ENCODE peak calls at places on chromosome 4, in four cellular contexts. One of them, this sample, is unnamed. For H3K27me3, the result is how much of the 10 kb centered on the place peaks cover.

GRCh38 chr4:15833801-15834200 is 55.7 kb downstream of the CD38 start:
- DNase-seq in endodermal cell: no peak
- DNase-seq in brain microvascular endothelial cell: no peak
- DNase-seq in left ventricle myocardium inferior: no peak
- DNase-seq in this sample: no peak

GRCh38 chr4:177419416-177419815 is 22.8 kb downstream of the AGA start:
- DNase-seq in endodermal cell: no peak
- DNase-seq in brain microvascular endothelial cell: no peak
- DNase-seq in left ventricle myocardium inferior: no peak
- DNase-seq in this sample: no peak

GRCh38 chr4:6953751-6954380 is 44.2 kb downstream of the TBC1D14 start:
- DNase-seq in endodermal cell: peak
- DNase-seq in brain microvascular endothelial cell: peak
- DNase-seq in left ventricle myocardium inferior: peak
- DNase-seq in this sample: no peak

GRCh38 chr4:39169426-39169825 is 12.9 kb upstream of the WDR19 start:
- DNase-seq in endodermal cell: no peak
- DNase-seq in brain microvascular endothelial cell: peak
- DNase-seq in left ventricle myocardium inferior: no peak
- DNase-seq in this sample: no peak

GRCh38 chr4:107994894-107995293 is 5.2 kb downstream of the HADH start:
- DNase-seq in endodermal cell: no peak
- DNase-seq in brain microvascular endothelial cell: no peak
- DNase-seq in left ventricle myocardium inferior: no peak
- DNase-seq in this sample: no peak

GRCh38 chr4:42420120-42420519 is 22.8 kb downstream of the SHISA3 start:
- DNase-seq in endodermal cell: no peak
- DNase-seq in brain microvascular endothelial cell: peak
- DNase-seq in left ventricle myocardium inferior: no peak
- DNase-seq in this sample: no peak

GRCh38 chr4:109914356-109914755 is 1.7 kb downstream of the EGF start:
- DNase-seq in endodermal cell: no peak
- DNase-seq in brain microvascular endothelial cell: no peak
- DNase-seq in left ventricle myocardium inferior: no peak
- DNase-seq in this sample: no peak

GRCh38 chr4:4206204-4206603 is 20.5 kb downstream of the OTOP1 start:
- DNase-seq in endodermal cell: no peak
- DNase-seq in brain microvascular endothelial cell: no peak
- DNase-seq in left ventricle myocardium inferior: no peak
- DNase-seq in this sample: no peak

GRCh38 chr4:15004701-15005301 is 2.5 kb downstream of the CPEB2 start:
- DNase-seq in endodermal cell: peak
- DNase-seq in brain microvascular endothelial cell: peak
- DNase-seq in left ventricle myocardium inferior: peak
- DNase-seq in this sample: peak

GRCh38 chr4:2830632-2831610 is 12.7 kb upstream of the ADD1 start:
- DNase-seq in endodermal cell: peak
- DNase-seq in brain microvascular endothelial cell: no peak
- DNase-seq in left ventricle myocardium inferior: peak
- DNase-seq in this sample: no peak

GRCh38 chr4:168558587-168558986 is 61.7 kb downstream of the PALLD start:
- DNase-seq in endodermal cell: no peak
- DNase-seq in brain microvascular endothelial cell: peak
- DNase-seq in left ventricle myocardium inferior: no peak
- DNase-seq in this sample: no peak

GRCh38 chr4:36322921-36323354 is 41.5 kb downstream of the DTHD1 start:
- DNase-seq in endodermal cell: no peak
- DNase-seq in brain microvascular endothelial cell: no peak
- DNase-seq in left ventricle myocardium inferior: no peak
- DNase-seq in this sample: no peak

GRCh38 chr4:77188498-77189187 is 31.6 kb downstream of the CCNG2 start:
- DNase-seq in endodermal cell: no peak
- DNase-seq in brain microvascular endothelial cell: no peak
- DNase-seq in left ventricle myocardium inferior: no peak
- DNase-seq in this sample: no peak

GRCh38 chr4:133467290-133467947 is 318.3 kb downstream of the PCDH10 start:
- DNase-seq in endodermal cell: no peak
- DNase-seq in brain microvascular endothelial cell: no peak
- DNase-seq in left ventricle myocardium inferior: no peak
- DNase-seq in this sample: no peak

GRCh38 chr4:106671711-106672110 is 303.1 kb upstream of the GIMD1 start:
- DNase-seq in endodermal cell: no peak
- DNase-seq in brain microvascular endothelial cell: peak
- DNase-seq in left ventricle myocardium inferior: no peak
- DNase-seq in this sample: no peak

GRCh38 chr4:26005764-26006163 is 91.7 kb downstream of the SMIM20 start:
- DNase-seq in endodermal cell: no peak
- DNase-seq in brain microvascular endothelial cell: no peak
- DNase-seq in left ventricle myocardium inferior: no peak
- DNase-seq in this sample: no peak

GRCh38 chr4:182240161-182241130 is 2.8 kb upstream of the TENM3 start:
- DNase-seq in endodermal cell: peak
- DNase-seq in brain microvascular endothelial cell: peak
- DNase-seq in left ventricle myocardium inferior: no peak
- DNase-seq in this sample: no peak

GRCh38 chr4:56215138-56215793 is 172.0 kb downstream of the AASDH start:
- DNase-seq in endodermal cell: no peak
- DNase-seq in brain microvascular endothelial cell: no peak
- DNase-seq in left ventricle myocardium inferior: no peak
- DNase-seq in this sample: no peak

GRCh38 chr4:113384600-113384999 is 335.1 kb downstream of the ANK2 start:
- DNase-seq in endodermal cell: no peak
- DNase-seq in brain microvascular endothelial cell: no peak
- DNase-seq in left ventricle myocardium inferior: no peak
- DNase-seq in this sample: no peak

GRCh38 chr4:7394681-7395451 is 39.9 kb downstream of the PSAPL1 start:
- DNase-seq in endodermal cell: peak
- DNase-seq in brain microvascular endothelial cell: no peak
- DNase-seq in left ventricle myocardium inferior: no peak
- DNase-seq in this sample: no peak

GRCh38 chr4:24164054-24164453 is 274.2 kb upstream of the PPARGC1A start:
- DNase-seq in endodermal cell: no peak
- DNase-seq in brain microvascular endothelial cell: peak
- DNase-seq in left ventricle myocardium inferior: no peak
- DNase-seq in this sample: no peak

GRCh38 chr4:174423257-174423944 is 98.9 kb downstream of the HPGD start:
- DNase-seq in endodermal cell: no peak
- DNase-seq in brain microvascular endothelial cell: peak
- DNase-seq in left ventricle myocardium inferior: no peak
- DNase-seq in this sample: peak

GRCh38 chr4:14752341-14753046 is 249.8 kb upstream of the CPEB2 start:
- DNase-seq in endodermal cell: no peak
- DNase-seq in brain microvascular endothelial cell: no peak
- DNase-seq in left ventricle myocardium inferior: no peak
- DNase-seq in this sample: no peak

GRCh38 chr4:68368566-68369473 is 18.9 kb upstream of the YTHDC1 start:
- DNase-seq in endodermal cell: no peak
- DNase-seq in brain microvascular endothelial cell: peak
- DNase-seq in left ventricle myocardium inferior: no peak
- DNase-seq in this sample: peak

GRCh38 chr4:138981930-138982390 is 33.6 kb upstream of the NOCT start:
- DNase-seq in endodermal cell: no peak
- DNase-seq in brain microvascular endothelial cell: peak
- DNase-seq in left ventricle myocardium inferior: no peak
- DNase-seq in this sample: peak

GRCh38 chr4:113683143-113683542 is 78.4 kb downstream of the CAMK2D start:
- DNase-seq in endodermal cell: no peak
- DNase-seq in brain microvascular endothelial cell: no peak
- DNase-seq in left ventricle myocardium inferior: no peak
- DNase-seq in this sample: no peak

GRCh38 chr4:129328176-129328575 is 232.2 kb downstream of the C4orf33 start:
- DNase-seq in endodermal cell: no peak
- DNase-seq in brain microvascular endothelial cell: no peak
- DNase-seq in left ventricle myocardium inferior: no peak
- DNase-seq in this sample: no peak

GRCh38 chr4:95524184-95524583 is 24.6 kb downstream of the UNC5C start:
- DNase-seq in endodermal cell: no peak
- DNase-seq in brain microvascular endothelial cell: no peak
- DNase-seq in left ventricle myocardium inferior: no peak
- DNase-seq in this sample: no peak

GRCh38 chr4:1408418-1408817 is 2.2 kb upstream of the NKX1-1 start:
- DNase-seq in endodermal cell: peak
- DNase-seq in brain microvascular endothelial cell: no peak
- DNase-seq in left ventricle myocardium inferior: no peak
- DNase-seq in this sample: no peak
- H3K27me3 ChIP-seq in endodermal cell: half or more
- H3K27me3 ChIP-seq in brain microvascular endothelial cell: half or more
- H3K27me3 ChIP-seq in left ventricle myocardium inferior: half or more
- H3K27me3 ChIP-seq in this sample: under half

DNA sequence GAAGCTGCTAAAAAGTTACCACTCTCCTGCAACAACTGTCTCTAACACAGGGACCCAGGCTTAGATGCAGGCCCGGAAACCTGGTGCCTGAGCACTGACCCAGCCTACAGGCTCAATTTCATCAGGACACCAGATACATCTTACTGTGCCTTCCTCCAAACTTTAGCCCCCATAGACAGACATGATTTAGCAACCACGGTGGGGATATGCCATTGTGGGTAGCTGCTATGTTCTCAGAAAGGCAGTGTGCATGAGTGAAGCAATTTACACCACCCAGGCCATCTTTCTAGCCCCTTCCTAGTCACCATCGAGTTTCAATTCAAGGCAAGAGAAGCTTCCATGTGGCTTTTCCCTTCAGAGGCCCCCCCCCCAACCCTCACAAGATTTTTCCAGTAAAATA is 2.7 kb downstream of the HS3ST1 start:
- DNase-seq in endodermal cell: no peak
- DNase-seq in brain microvascular endothelial cell: no peak
- DNase-seq in left ventricle myocardium inferior: no peak
- DNase-seq in this sample: no peak
- H3K27me3 ChIP-seq in endodermal cell: under half
- H3K27me3 ChIP-seq in brain microvascular endothelial cell: under half
- H3K27me3 ChIP-seq in left ventricle myocardium inferior: under half
- H3K27me3 ChIP-seq in this sample: under half

GRCh38 chr4:153282023-153282422 is 62.5 kb upstream of the MND1 start:
- DNase-seq in endodermal cell: no peak
- DNase-seq in brain microvascular endothelial cell: no peak
- DNase-seq in left ventricle myocardium inferior: no peak
- DNase-seq in this sample: no peak
- H3K27me3 ChIP-seq in endodermal cell: under half
- H3K27me3 ChIP-seq in brain microvascular endothelial cell: under half
- H3K27me3 ChIP-seq in left ventricle myocardium inferior: under half
- H3K27me3 ChIP-seq in this sample: under half

GRCh38 chr4:8615366-8615765 is 22.8 kb downstream of the CPZ start:
- DNase-seq in endodermal cell: no peak
- DNase-seq in brain microvascular endothelial cell: no peak
- DNase-seq in left ventricle myocardium inferior: no peak
- DNase-seq in this sample: no peak
- H3K27me3 ChIP-seq in endodermal cell: under half
- H3K27me3 ChIP-seq in brain microvascular endothelial cell: under half
- H3K27me3 ChIP-seq in left ventricle myocardium inferior: under half
- H3K27me3 ChIP-seq in this sample: under half

DNA sequence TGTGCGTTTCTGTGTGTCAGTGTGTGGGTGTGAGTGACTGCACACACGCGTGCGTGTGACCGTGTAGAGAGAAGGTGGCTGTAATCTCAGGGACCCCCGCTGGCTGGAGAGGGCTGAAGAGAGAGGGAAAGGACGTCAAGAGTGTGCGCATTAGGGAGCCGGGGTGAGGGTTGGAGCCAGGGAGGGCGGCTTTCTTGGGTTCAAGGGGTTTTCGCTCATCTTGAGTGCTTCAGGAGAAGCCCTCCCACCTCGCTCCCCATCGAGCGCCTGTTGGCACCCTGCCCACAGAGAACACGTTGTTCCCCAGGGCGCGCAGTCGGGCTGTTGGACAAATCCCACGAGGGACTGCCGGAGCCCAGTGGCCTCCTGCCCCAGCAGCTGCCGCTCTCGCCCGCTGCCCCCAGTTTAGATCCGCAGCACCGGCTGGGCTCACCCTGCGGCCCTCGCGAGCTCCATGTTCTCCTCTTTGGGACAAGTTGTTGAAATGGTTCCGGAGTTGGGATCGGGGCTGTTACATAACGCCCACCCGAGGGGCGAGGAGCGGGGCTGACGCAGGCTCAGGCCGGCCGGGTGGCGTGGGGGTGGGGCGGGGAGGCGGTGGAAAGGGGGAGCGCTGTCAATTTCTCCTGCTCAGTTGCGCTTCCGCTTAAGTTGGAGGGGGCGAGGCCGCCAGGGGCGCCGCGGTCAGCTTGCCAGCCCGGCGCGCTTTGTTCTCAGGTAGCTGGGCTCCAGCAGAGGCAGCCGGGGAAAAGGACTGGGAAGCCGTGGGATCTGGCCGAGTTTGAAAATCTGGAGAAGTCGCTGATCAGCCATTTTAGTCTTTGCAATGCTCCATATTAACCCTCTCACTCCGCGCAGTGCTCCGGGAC is 1.6 kb downstream of the GRIA2 start:
- DNase-seq in endodermal cell: peak
- DNase-seq in brain microvascular endothelial cell: no peak
- DNase-seq in left ventricle myocardium inferior: no peak
- DNase-seq in this sample: peak
- H3K27me3 ChIP-seq in endodermal cell: half or more
- H3K27me3 ChIP-seq in brain microvascular endothelial cell: under half
- H3K27me3 ChIP-seq in left ventricle myocardium inferior: half or more
- H3K27me3 ChIP-seq in this sample: half or more

GRCh38 chr4:84481077-84481878 is 17.8 kb downstream of the NKX6-1 start:
- DNase-seq in endodermal cell: peak
- DNase-seq in brain microvascular endothelial cell: no peak
- DNase-seq in left ventricle myocardium inferior: no peak
- DNase-seq in this sample: no peak
- H3K27me3 ChIP-seq in endodermal cell: half or more
- H3K27me3 ChIP-seq in brain microvascular endothelial cell: under half
- H3K27me3 ChIP-seq in left ventricle myocardium inferior: half or more
- H3K27me3 ChIP-seq in this sample: under half

DNA sequence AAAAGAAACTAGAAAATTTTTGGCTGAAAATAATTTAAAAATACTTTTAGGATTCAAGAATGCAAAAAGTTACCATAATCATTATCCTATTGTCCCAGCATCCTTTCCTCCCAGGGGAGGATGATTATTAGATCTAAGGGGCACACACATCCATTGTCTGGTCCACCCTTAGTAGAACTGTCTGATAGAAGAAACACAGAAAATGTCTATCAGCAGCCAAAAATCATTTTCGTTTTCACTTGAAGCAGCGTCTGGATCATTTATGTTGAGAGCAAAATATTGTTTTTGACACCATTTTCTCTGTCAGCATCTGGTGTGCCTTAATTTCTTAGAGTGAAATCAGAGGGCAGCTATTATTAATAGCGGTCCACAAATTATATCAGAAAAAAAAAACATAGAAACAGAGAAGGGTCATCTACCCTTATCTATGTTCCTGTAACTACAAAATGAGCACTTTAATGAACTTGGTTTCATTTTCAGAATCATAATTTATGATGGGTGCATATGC is 446.3 kb downstream of the TRAM1L1 start:
- DNase-seq in endodermal cell: no peak
- DNase-seq in brain microvascular endothelial cell: no peak
- DNase-seq in left ventricle myocardium inferior: no peak
- DNase-seq in this sample: no peak
- H3K27me3 ChIP-seq in endodermal cell: under half
- H3K27me3 ChIP-seq in brain microvascular endothelial cell: under half
- H3K27me3 ChIP-seq in left ventricle myocardium inferior: under half
- H3K27me3 ChIP-seq in this sample: under half

GRCh38 chr4:158812133-158812532 is 43.3 kb downstream of the FNIP2 start:
- DNase-seq in endodermal cell: no peak
- DNase-seq in brain microvascular endothelial cell: no peak
- DNase-seq in left ventricle myocardium inferior: no peak
- DNase-seq in this sample: no peak
- H3K27me3 ChIP-seq in endodermal cell: under half
- H3K27me3 ChIP-seq in brain microvascular endothelial cell: under half
- H3K27me3 ChIP-seq in left ventricle myocardium inferior: under half
- H3K27me3 ChIP-seq in this sample: under half

GRCh38 chr4:22766068-22766467 is 73.3 kb downstream of the GBA3 start:
- DNase-seq in endodermal cell: no peak
- DNase-seq in brain microvascular endothelial cell: no peak
- DNase-seq in left ventricle myocardium inferior: no peak
- DNase-seq in this sample: no peak
- H3K27me3 ChIP-seq in endodermal cell: under half
- H3K27me3 ChIP-seq in brain microvascular endothelial cell: under half
- H3K27me3 ChIP-seq in left ventricle myocardium inferior: under half
- H3K27me3 ChIP-seq in this sample: under half

This sample was measured in MG63.